ENCODE peak calls at places on chromosomes 4 and X, in four cellular contexts. A is glutamatergic neuron, B is H9, Y is activated B cell treated with CpG ODN at 0.5 μM for 24 hours. K is an unnamed sample.

GRCh38 chr4:15921592-15921932 is 17.0 kb downstream of the FGFBP1 start:
- DNase-seq in Y (no peak), B (no peak), A (no peak), K (no peak)

GRCh38 chrX:151704023-151704663 is 8.9 kb downstream of the PRRG3 start:
- DNase-seq in A (no peak), Y (no peak), B (no peak), K (no peak)

GRCh38 chrX:17627026-17627425 is 110.3 kb upstream of the SCML1 start:
- DNase-seq in A (no peak), Y (no peak), B (no peak), K (no peak)

GRCh38 chr4:84691170-84691691 is 108.3 kb downstream of the CDS1 start:
- DNase-seq in B (no peak), A (no peak), Y (no peak), K (no peak)

GRCh38 chr4:56028165-56028564 is 79.4 kb downstream of the CEP135 start:
- DNase-seq in Y (no peak), B (no peak), A (no peak), K (no peak)

GRCh38 chrX:20144491-20144890 is 2.9 kb upstream of the EIF1AX start:
- DNase-seq in B (no peak), A (no peak), Y (no peak), K (no peak)

GRCh38 chrX:38941675-38942074 is 140.4 kb downstream of the MID1IP1 start:
- DNase-seq in B (no peak), Y (no peak), A (no peak), K (no peak)

GRCh38 chr4:30718889-30719252 is 1.3 kb upstream of the PCDH7 start:
- DNase-seq in Y (no peak), A (no peak), B (no peak), K (no peak)

GRCh38 chrX:19743386-19743785 is 144.0 kb downstream of the SH3KBP1 start:
- DNase-seq in Y (no peak), A (no peak), B (no peak), K (no peak)

GRCh38 chr4:48033825-48034413 is 17.3 kb downstream of the NIPAL1 start:
- DNase-seq in B (no peak), Y (no peak), A (no peak), K (no peak)

GRCh38 chr4:38449506-38450174 is 214.4 kb upstream of the KLF3 start:
- DNase-seq in A (no peak), B (peak; percentile 68), Y (no peak), K (no peak)
- TF ChIP-seq CTCF in A (no peak), B (peak; percentile 61), Y (no peak), K (peak; percentile 12)

DNA sequence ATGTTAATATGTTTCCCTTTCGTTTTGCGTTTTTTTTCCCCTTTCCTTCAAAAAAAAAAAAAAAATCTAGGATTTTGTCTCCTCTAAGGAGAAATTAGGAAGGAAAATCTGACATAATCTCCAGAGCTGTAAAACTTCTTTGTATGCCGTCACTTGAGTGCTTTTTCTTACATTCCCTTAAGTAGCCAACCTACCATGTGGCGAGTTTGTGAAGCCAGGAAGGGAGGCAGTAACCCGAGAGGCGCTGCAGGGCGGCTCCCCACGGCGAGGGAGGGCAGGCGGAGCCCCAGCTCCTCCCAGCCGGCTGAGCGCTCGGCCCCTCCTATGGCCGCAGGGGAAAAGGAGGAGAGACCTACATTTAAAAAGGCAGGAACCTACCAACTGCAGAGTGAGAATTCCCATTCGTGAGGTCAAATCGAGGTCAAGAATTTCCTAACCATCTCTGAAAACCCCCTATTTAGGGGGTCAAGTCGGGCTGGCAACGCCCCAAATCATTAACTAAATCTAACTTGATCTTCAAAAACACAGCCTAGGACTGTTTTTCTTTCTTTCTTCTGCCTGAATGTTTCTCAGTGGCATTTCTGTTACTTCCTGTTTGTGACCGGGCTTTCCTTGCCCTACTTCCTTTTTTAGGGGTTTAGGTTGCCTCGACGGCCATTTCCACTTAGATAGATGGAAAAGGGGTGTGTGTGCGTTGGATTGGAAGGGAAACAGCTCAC is 345.1 kb upstream of the KLF3 start:
- DNase-seq in B (peak; percentile 95), A (peak; percentile 81), Y (peak; percentile 58), K (peak; percentile 46)
- TF ChIP-seq CTCF in B (no peak), A (no peak), Y (no peak), K (no peak)

GRCh38 chrX:68896581-68896980 is 67.8 kb downstream of the EFNB1 start:
- DNase-seq in Y (no peak), A (no peak), B (no peak), K (no peak)
- TF ChIP-seq CTCF in Y (no peak), A (no peak), B (no peak), K (no peak)

DNA sequence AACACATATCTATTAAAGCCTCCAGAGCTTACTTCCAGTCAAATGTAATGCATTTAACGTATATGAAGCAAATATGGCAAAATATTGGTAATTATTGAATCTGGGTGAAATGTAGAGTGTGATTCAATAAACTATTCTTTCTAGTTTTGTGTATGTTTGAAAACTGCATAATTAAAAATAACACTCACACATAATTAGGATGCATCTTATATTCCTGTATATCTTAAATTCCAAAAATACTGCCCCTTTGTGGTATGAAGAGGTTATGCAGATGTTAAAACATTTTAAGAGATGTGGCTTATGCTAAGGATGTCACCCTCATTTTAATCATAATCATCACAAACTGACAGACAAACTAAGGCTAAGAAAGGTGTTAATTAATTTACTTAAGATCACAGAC is 182.9 kb downstream of the COX18 start:
- DNase-seq in A (no peak), B (no peak), Y (no peak), K (no peak)
- TF ChIP-seq CTCF in A (peak; percentile 57), B (peak; percentile 66), Y (no peak), K (peak; percentile 48)

GRCh38 chr4:145887241-145887964 is 51.2 kb downstream of the ZNF827 start:
- DNase-seq in Y (no peak), A (no peak), B (no peak), K (peak; percentile 17)

GRCh38 chr4:145890689-145891088 is 47.9 kb downstream of the ZNF827 start:
- DNase-seq in B (no peak), A (no peak), Y (no peak), K (no peak)

GRCh38 chr4:145886871-145887240 is 51.8 kb downstream of the ZNF827 start:
- DNase-seq in A (no peak), Y (no peak), B (no peak), K (peak; percentile 15)

GRCh38 chr4:145885666-145886065 is 53.0 kb downstream of the ZNF827 start:
- DNase-seq in Y (no peak), B (no peak), A (no peak), K (no peak)

DNA sequence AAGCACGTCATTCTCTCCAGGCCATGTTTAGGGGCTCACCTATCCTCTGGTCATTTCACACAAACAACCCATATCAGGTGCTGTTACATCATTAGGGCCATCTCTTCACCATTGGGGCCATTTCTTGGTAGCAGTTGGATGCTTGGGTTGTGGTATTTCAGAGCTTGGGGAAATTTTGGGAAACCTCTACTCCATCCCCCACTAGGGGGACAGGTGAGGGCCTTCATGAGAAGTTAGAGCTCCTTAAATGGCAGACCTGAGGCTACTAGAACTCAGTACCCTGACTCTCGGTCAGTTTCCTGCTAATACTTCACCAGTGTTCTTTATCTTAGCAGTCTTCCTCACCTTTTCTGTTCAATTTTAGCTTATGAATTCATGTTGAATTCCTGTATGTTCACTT is 50.2 kb downstream of the ZNF827 start:
- DNase-seq in Y (no peak), B (no peak), A (no peak), K (no peak)
- TF ChIP-seq CTCF in Y (no peak), B (peak; percentile 60), A (no peak), K (no peak)

GRCh38 chr4:71545168-71545567 is 206.3 kb downstream of the SLC4A4 start:
- DNase-seq in Y (no peak), B (no peak), A (no peak), K (no peak)
- TF ChIP-seq CTCF in Y (no peak), B (no peak), A (no peak), K (no peak)

DNA sequence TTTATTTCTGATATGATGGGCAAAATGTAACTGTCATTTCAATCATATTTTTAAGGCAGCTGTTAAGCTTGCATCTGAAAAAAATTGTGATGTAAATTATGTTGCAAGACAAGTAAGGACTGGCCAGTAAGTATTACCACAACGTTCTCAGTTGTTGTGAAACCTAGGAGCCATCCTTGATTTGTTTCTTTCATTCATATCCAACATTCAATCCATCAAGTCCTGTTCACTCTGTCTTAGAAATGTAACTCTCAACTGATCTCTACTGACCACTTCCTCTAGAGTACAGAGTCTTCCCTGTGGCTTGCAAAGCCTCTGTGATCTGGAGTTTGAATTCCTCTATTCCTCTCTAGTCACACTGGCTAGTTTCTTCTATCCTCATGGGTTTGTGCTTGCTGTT is 161.4 kb upstream of the MAD2L1 start:
- DNase-seq in A (no peak), Y (no peak), B (no peak), K (no peak)
- TF ChIP-seq CTCF in A (no peak), Y (no peak), B (no peak), K (no peak)

GRCh38 chrX:14964500-14964899 is 91.3 kb downstream of the MOSPD2 start:
- DNase-seq in A (no peak), B (no peak), Y (no peak), K (no peak)
- TF ChIP-seq CTCF in A (no peak), B (no peak), Y (no peak), K (peak; percentile 15)

K was measured in LNCaP clone FGC.